ENCODE peak calls at places on chromosome 12, in ten cellular contexts. One of them, this sample, is unnamed.

GRCh38 chr12:99957866-99958466 is 26.8 kb downstream of the ANKS1B start:
- DNase-seq in lower lobe of right lung: no peak
- DNase-seq in WERI-Rb-1: no peak
- DNase-seq in foreskin fibroblast: no peak
- DNase-seq in CD8-positive, alpha-beta memory T cell: no peak
- DNase-seq in left ventricle myocardium inferior: no peak
- DNase-seq in CD8-positive, alpha-beta T cell: no peak
- DNase-seq in PC-3: no peak
- DNase-seq in fibroblast of the aortic adventitia: no peak
- DNase-seq in HCT116: no peak
- DNase-seq in this sample: no peak

GRCh38 chr12:32768518-32768917 is 12.8 kb upstream of the YARS2 start:
- DNase-seq in lower lobe of right lung: no peak
- DNase-seq in WERI-Rb-1: peak
- DNase-seq in foreskin fibroblast: no peak
- DNase-seq in CD8-positive, alpha-beta memory T cell: no peak
- DNase-seq in left ventricle myocardium inferior: no peak
- DNase-seq in CD8-positive, alpha-beta T cell: no peak
- DNase-seq in PC-3: no peak
- DNase-seq in fibroblast of the aortic adventitia: no peak
- DNase-seq in HCT116: no peak
- DNase-seq in this sample: no peak

GRCh38 chr12:112190626-112191025 is 65.3 kb downstream of the TRAFD1 start:
- DNase-seq in lower lobe of right lung: no peak
- DNase-seq in WERI-Rb-1: no peak
- DNase-seq in foreskin fibroblast: no peak
- DNase-seq in CD8-positive, alpha-beta memory T cell: no peak
- DNase-seq in left ventricle myocardium inferior: no peak
- DNase-seq in CD8-positive, alpha-beta T cell: no peak
- DNase-seq in PC-3: peak
- DNase-seq in fibroblast of the aortic adventitia: no peak
- DNase-seq in HCT116: no peak
- DNase-seq in this sample: peak

GRCh38 chr12:104602426-104602825 is 145.7 kb downstream of the CHST11 start:
- DNase-seq in lower lobe of right lung: no peak
- DNase-seq in WERI-Rb-1: no peak
- DNase-seq in foreskin fibroblast: no peak
- DNase-seq in CD8-positive, alpha-beta memory T cell: no peak
- DNase-seq in left ventricle myocardium inferior: no peak
- DNase-seq in CD8-positive, alpha-beta T cell: no peak
- DNase-seq in PC-3: no peak
- DNase-seq in fibroblast of the aortic adventitia: no peak
- DNase-seq in HCT116: no peak
- DNase-seq in this sample: no peak

GRCh38 chr12:100794441-100795192 is at the start of gene ANO4:
- DNase-seq in lower lobe of right lung: no peak
- DNase-seq in WERI-Rb-1: no peak
- DNase-seq in foreskin fibroblast: peak
- DNase-seq in CD8-positive, alpha-beta memory T cell: no peak
- DNase-seq in left ventricle myocardium inferior: no peak
- DNase-seq in CD8-positive, alpha-beta T cell: no peak
- DNase-seq in PC-3: no peak
- DNase-seq in fibroblast of the aortic adventitia: peak
- DNase-seq in HCT116: no peak
- DNase-seq in this sample: no peak

GRCh38 chr12:132438139-132438700 is 51.7 kb upstream of the FBRSL1 start:
- DNase-seq in lower lobe of right lung: no peak
- DNase-seq in WERI-Rb-1: no peak
- DNase-seq in foreskin fibroblast: no peak
- DNase-seq in CD8-positive, alpha-beta memory T cell: no peak
- DNase-seq in left ventricle myocardium inferior: no peak
- DNase-seq in CD8-positive, alpha-beta T cell: peak
- DNase-seq in PC-3: no peak
- DNase-seq in fibroblast of the aortic adventitia: no peak
- DNase-seq in HCT116: no peak
- DNase-seq in this sample: no peak

GRCh38 chr12:71070416-71071155 is 87.2 kb downstream of the TSPAN8 start:
- DNase-seq in lower lobe of right lung: no peak
- DNase-seq in WERI-Rb-1: no peak
- DNase-seq in foreskin fibroblast: peak
- DNase-seq in CD8-positive, alpha-beta memory T cell: no peak
- DNase-seq in left ventricle myocardium inferior: no peak
- DNase-seq in CD8-positive, alpha-beta T cell: no peak
- DNase-seq in PC-3: peak
- DNase-seq in fibroblast of the aortic adventitia: peak
- DNase-seq in HCT116: no peak
- DNase-seq in this sample: no peak

GRCh38 chr12:106113042-106113441 is 25.7 kb downstream of the NUAK1 start:
- DNase-seq in lower lobe of right lung: no peak
- DNase-seq in WERI-Rb-1: no peak
- DNase-seq in foreskin fibroblast: no peak
- DNase-seq in CD8-positive, alpha-beta memory T cell: no peak
- DNase-seq in left ventricle myocardium inferior: no peak
- DNase-seq in CD8-positive, alpha-beta T cell: no peak
- DNase-seq in PC-3: peak
- DNase-seq in fibroblast of the aortic adventitia: peak
- DNase-seq in HCT116: peak
- DNase-seq in this sample: no peak

GRCh38 chr12:124370384-124370783 is 75.5 kb downstream of the RFLNA start:
- DNase-seq in lower lobe of right lung: no peak
- DNase-seq in WERI-Rb-1: no peak
- DNase-seq in foreskin fibroblast: no peak
- DNase-seq in CD8-positive, alpha-beta memory T cell: no peak
- DNase-seq in left ventricle myocardium inferior: no peak
- DNase-seq in CD8-positive, alpha-beta T cell: no peak
- DNase-seq in PC-3: no peak
- DNase-seq in fibroblast of the aortic adventitia: no peak
- DNase-seq in HCT116: no peak
- DNase-seq in this sample: no peak

GRCh38 chr12:118237908-118238307 is 102.0 kb downstream of the PEBP1 start:
- DNase-seq in lower lobe of right lung: no peak
- DNase-seq in WERI-Rb-1: no peak
- DNase-seq in foreskin fibroblast: peak
- DNase-seq in CD8-positive, alpha-beta memory T cell: no peak
- DNase-seq in left ventricle myocardium inferior: no peak
- DNase-seq in CD8-positive, alpha-beta T cell: no peak
- DNase-seq in PC-3: peak
- DNase-seq in fibroblast of the aortic adventitia: peak
- DNase-seq in HCT116: peak
- DNase-seq in this sample: no peak
- H3K4me3 ChIP-seq in lower lobe of right lung: no peak
- H3K4me3 ChIP-seq in WERI-Rb-1: no peak
- H3K4me3 ChIP-seq in foreskin fibroblast: no peak
- H3K4me3 ChIP-seq in CD8-positive, alpha-beta memory T cell: no peak
- H3K4me3 ChIP-seq in left ventricle myocardium inferior: no peak
- H3K4me3 ChIP-seq in CD8-positive, alpha-beta T cell: no peak
- H3K4me3 ChIP-seq in PC-3: peak
- H3K4me3 ChIP-seq in fibroblast of the aortic adventitia: no peak
- H3K4me3 ChIP-seq in HCT116: no peak
- H3K4me3 ChIP-seq in this sample: no peak

DNA sequence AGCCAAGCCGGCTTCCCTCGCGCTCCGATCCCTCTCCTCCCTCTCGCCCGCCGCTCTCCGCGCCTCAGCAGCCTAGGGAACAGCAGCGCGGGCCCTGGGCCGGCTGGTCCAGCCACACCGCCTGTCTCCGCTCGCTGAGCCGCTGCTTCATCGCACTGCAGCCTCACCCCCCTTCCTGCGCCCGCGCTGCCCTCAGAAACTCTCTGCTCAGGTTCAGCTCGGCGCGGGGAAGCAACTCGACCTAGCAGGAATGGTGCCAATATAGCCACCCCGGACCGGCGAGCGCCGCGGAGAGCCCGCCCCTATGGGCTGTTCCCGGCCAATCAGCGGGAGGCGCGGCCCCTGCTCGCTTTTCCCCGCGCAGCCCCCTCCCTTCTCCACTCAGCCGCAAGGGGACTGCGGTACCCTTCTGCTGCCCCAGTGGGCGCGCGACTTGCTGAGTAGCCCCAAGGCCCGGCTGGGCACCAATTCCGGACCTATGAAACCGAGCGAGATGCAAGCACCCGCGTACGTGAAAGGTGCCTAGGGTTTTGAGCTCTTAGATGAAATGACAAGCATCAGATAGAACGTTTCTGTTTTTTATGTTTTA is at the start of gene ADAMTS20:
- DNase-seq in lower lobe of right lung: no peak
- DNase-seq in WERI-Rb-1: peak
- DNase-seq in foreskin fibroblast: no peak
- DNase-seq in CD8-positive, alpha-beta memory T cell: no peak
- DNase-seq in left ventricle myocardium inferior: no peak
- DNase-seq in CD8-positive, alpha-beta T cell: no peak
- DNase-seq in PC-3: no peak
- DNase-seq in fibroblast of the aortic adventitia: no peak
- DNase-seq in HCT116: no peak
- DNase-seq in this sample: no peak
- H3K4me3 ChIP-seq in lower lobe of right lung: no peak
- H3K4me3 ChIP-seq in WERI-Rb-1: peak
- H3K4me3 ChIP-seq in foreskin fibroblast: no peak
- H3K4me3 ChIP-seq in CD8-positive, alpha-beta memory T cell: no peak
- H3K4me3 ChIP-seq in left ventricle myocardium inferior: peak
- H3K4me3 ChIP-seq in CD8-positive, alpha-beta T cell: no peak
- H3K4me3 ChIP-seq in PC-3: no peak
- H3K4me3 ChIP-seq in fibroblast of the aortic adventitia: no peak
- H3K4me3 ChIP-seq in HCT116: no peak
- H3K4me3 ChIP-seq in this sample: no peak

DNA sequence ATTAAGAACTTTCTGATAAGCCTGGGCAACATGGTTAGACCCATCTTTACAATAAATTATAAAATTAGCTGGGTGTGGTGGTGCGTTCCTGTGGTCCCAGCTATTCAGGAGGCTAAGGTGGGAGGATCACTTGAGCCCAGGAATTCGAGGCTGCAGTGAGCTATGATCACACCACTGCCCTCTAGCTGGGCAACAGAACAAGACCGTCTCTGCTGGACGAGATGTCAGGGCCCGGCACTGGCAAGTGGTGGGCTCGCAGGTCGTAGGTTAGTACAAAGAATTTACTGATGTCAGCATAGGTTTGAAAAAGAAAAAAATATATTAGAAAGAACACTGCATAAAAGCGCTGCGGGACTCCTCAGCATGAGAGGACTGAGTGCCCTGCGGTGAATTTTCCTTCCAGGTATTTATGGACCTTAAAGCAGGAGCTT is 15.7 kb upstream of the VSIG10 start:
- DNase-seq in lower lobe of right lung: no peak
- DNase-seq in WERI-Rb-1: no peak
- DNase-seq in foreskin fibroblast: no peak
- DNase-seq in CD8-positive, alpha-beta memory T cell: no peak
- DNase-seq in left ventricle myocardium inferior: no peak
- DNase-seq in CD8-positive, alpha-beta T cell: no peak
- DNase-seq in PC-3: no peak
- DNase-seq in fibroblast of the aortic adventitia: no peak
- DNase-seq in HCT116: no peak
- DNase-seq in this sample: no peak
- H3K4me3 ChIP-seq in lower lobe of right lung: no peak
- H3K4me3 ChIP-seq in WERI-Rb-1: no peak
- H3K4me3 ChIP-seq in foreskin fibroblast: no peak
- H3K4me3 ChIP-seq in CD8-positive, alpha-beta memory T cell: no peak
- H3K4me3 ChIP-seq in left ventricle myocardium inferior: no peak
- H3K4me3 ChIP-seq in CD8-positive, alpha-beta T cell: no peak
- H3K4me3 ChIP-seq in PC-3: no peak
- H3K4me3 ChIP-seq in fibroblast of the aortic adventitia: no peak
- H3K4me3 ChIP-seq in HCT116: no peak
- H3K4me3 ChIP-seq in this sample: no peak

DNA sequence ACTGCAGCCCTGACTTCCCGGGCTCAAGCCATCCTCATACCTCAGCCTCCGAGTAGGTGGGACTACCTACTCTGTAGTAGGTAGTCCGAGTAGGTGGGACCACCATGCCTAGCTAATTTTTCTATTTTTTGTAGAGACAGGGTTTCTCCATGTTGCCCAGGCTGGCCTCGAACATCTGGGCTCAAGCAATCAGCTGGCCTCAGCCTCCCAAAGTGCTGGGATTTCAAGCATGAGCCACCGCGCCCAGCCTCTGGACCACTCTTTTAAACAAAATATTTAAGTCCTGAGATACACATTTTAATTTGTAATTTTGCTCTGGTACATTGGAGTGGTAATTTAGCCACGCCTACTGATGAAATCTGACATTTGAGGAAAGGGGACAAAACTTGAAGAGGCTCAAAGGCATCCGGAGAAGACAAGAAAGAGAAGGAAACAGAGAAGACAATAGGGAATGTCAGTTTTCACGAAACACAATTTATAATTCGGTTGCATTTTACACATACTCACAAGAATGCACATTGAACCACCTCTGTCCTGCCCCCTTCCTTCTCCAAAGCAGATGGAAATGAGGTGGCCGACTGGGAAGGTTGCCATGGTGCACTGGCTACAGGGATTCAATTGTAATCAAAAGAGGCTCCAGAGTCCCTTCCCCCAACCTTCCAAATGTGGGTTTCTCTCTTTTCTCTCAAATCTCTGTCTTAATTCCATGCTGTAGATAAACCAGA is 9.7 kb upstream of the TUBA1A start:
- DNase-seq in lower lobe of right lung: no peak
- DNase-seq in WERI-Rb-1: no peak
- DNase-seq in foreskin fibroblast: peak
- DNase-seq in CD8-positive, alpha-beta memory T cell: no peak
- DNase-seq in left ventricle myocardium inferior: peak
- DNase-seq in CD8-positive, alpha-beta T cell: no peak
- DNase-seq in PC-3: peak
- DNase-seq in fibroblast of the aortic adventitia: peak
- DNase-seq in HCT116: no peak
- DNase-seq in this sample: no peak
- H3K4me3 ChIP-seq in lower lobe of right lung: no peak
- H3K4me3 ChIP-seq in WERI-Rb-1: no peak
- H3K4me3 ChIP-seq in foreskin fibroblast: peak
- H3K4me3 ChIP-seq in CD8-positive, alpha-beta memory T cell: no peak
- H3K4me3 ChIP-seq in left ventricle myocardium inferior: no peak
- H3K4me3 ChIP-seq in CD8-positive, alpha-beta T cell: no peak
- H3K4me3 ChIP-seq in PC-3: peak
- H3K4me3 ChIP-seq in fibroblast of the aortic adventitia: peak
- H3K4me3 ChIP-seq in HCT116: no peak
- H3K4me3 ChIP-seq in this sample: no peak

GRCh38 chr12:6809056-6809455 is 12.6 kb upstream of the GPR162 start:
- DNase-seq in lower lobe of right lung: no peak
- DNase-seq in WERI-Rb-1: no peak
- DNase-seq in foreskin fibroblast: no peak
- DNase-seq in CD8-positive, alpha-beta memory T cell: no peak
- DNase-seq in left ventricle myocardium inferior: no peak
- DNase-seq in CD8-positive, alpha-beta T cell: no peak
- DNase-seq in PC-3: no peak
- DNase-seq in fibroblast of the aortic adventitia: no peak
- DNase-seq in HCT116: no peak
- DNase-seq in this sample: no peak
- H3K4me3 ChIP-seq in lower lobe of right lung: no peak
- H3K4me3 ChIP-seq in WERI-Rb-1: no peak
- H3K4me3 ChIP-seq in foreskin fibroblast: no peak
- H3K4me3 ChIP-seq in CD8-positive, alpha-beta memory T cell: no peak
- H3K4me3 ChIP-seq in left ventricle myocardium inferior: no peak
- H3K4me3 ChIP-seq in CD8-positive, alpha-beta T cell: no peak
- H3K4me3 ChIP-seq in PC-3: no peak
- H3K4me3 ChIP-seq in fibroblast of the aortic adventitia: no peak
- H3K4me3 ChIP-seq in HCT116: no peak
- H3K4me3 ChIP-seq in this sample: no peak